ENCODE peak calls at places on chromosomes 12 and 14, in eight cellular contexts. W, R, A, U, B, K, Y and P are unnamed samples.
A peak's percentile ranks its signal among the peaks of the same experiment; 100 is the strongest.

GRCh38 chr14:65269732-65270131 is 142.8 kb upstream of the FUT8 start:
- DNase-seq in W (no peak), R (no peak), A (no peak), U (no peak), B (no peak), K (no peak), Y (no peak), P (no peak)

GRCh38 chr12:45502481-45502880 is 227.0 kb upstream of the ARID2 start:
- DNase-seq in W (no peak), R (no peak), A (no peak), U (no peak), B (no peak), K (no peak), Y (no peak), P (no peak)

GRCh38 chr14:81268016-81268416 is 47.3 kb upstream of the GTF2A1 start:
- DNase-seq in W (no peak), R (no peak), A (no peak), U (no peak), B (no peak), K (no peak), Y (no peak), P (peak; percentile 10)

GRCh38 chr14:103129301-103130016 is 6.2 kb downstream of the TNFAIP2 start:
- DNase-seq in W (no peak), R (peak; percentile 41), A (no peak), U (no peak), B (no peak), K (no peak), Y (no peak), P (no peak)

GRCh38 chr14:45199246-45199645 is 53.8 kb downstream of the MIS18BP1 start:
- DNase-seq in W (no peak), R (no peak), A (no peak), U (no peak), B (no peak), K (no peak), Y (no peak), P (no peak)

GRCh38 chr12:10562306-10562933 is 51.0 kb downstream of the MAGOHB start:
- DNase-seq in W (no peak), R (peak; percentile 20), A (no peak), U (peak; percentile 72), B (no peak), K (no peak), Y (no peak), P (peak; percentile 62)

GRCh38 chr12:46459881-46460545 is 87.4 kb upstream of the SLC38A2 start:
- DNase-seq in W (no peak), R (no peak), A (no peak), U (no peak), B (no peak), K (no peak), Y (no peak), P (no peak)

GRCh38 chr12:79592865-79593264 is 97.9 kb downstream of the PAWR start:
- DNase-seq in W (no peak), R (no peak), A (no peak), U (no peak), B (no peak), K (no peak), Y (no peak), P (no peak)

GRCh38 chr12:47851303-47851952 is 31.7 kb upstream of the HDAC7 start:
- DNase-seq in W (no peak), R (no peak), A (no peak), U (no peak), B (no peak), K (no peak), Y (no peak), P (no peak)

GRCh38 chr12:561116-561705 is 101.5 kb downstream of the B4GALNT3 start:
- DNase-seq in W (no peak), R (no peak), A (no peak), U (no peak), B (no peak), K (no peak), Y (no peak), P (no peak)
- H3K27ac ChIP-seq in W (no peak overlapping the region), R (no peak overlapping the region), A (no peak overlapping the region), U (no peak overlapping the region), B (no peak overlapping the region), K (no peak overlapping the region), Y (no peak overlapping the region), P (no peak overlapping the region)

DNA sequence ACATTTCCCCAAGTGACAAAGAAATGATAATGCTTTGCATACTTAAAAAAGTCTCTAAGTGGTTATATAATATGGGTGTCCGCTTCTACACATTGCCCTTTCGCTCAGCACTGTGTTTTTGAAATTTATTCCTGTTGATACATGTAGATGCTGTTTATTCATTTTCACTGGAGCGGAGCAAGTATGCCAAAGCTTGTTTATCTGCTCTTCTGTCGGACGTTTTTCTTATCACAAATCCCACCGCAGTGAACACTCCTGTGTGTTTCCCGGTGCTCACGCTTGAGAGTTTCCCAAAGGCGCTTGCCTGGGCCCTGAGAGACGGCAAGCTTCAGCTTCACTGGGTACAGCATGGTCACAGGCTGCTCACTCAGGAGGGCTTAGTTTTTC is 50.2 kb downstream of the TPCN1 start:
- DNase-seq in W (no peak), R (no peak), A (no peak), U (no peak), B (no peak), K (no peak), Y (no peak), P (no peak)
- H3K27ac ChIP-seq in W (peak overlapping the region; percentile 89), R (peak overlapping the region; percentile 81), A (peak overlapping the region; percentile 69), U (no peak overlapping the region), B (peak overlapping the region; percentile 92), K (peak overlapping the region; percentile 61), Y (peak overlapping the region; percentile 84), P (no peak overlapping the region)

GRCh38 chr14:99600232-99600888 is 3.6 kb downstream of the CCDC85C start:
- DNase-seq in W (no peak), R (no peak), A (no peak), U (no peak), B (no peak), K (no peak), Y (no peak), P (no peak)
- H3K27ac ChIP-seq in W (no peak overlapping the region), R (peak overlapping the region; percentile 5), A (no peak overlapping the region), U (no peak overlapping the region), B (no peak overlapping the region), K (peak overlapping the region; percentile 28), Y (no peak overlapping the region), P (no peak overlapping the region)

GRCh38 chr12:72679147-72679757 is 407.1 kb downstream of the TRHDE start:
- DNase-seq in W (no peak), R (no peak), A (no peak), U (no peak), B (no peak), K (no peak), Y (no peak), P (no peak)

GRCh38 chr12:72673853-72674252 is 401.7 kb downstream of the TRHDE start:
- DNase-seq in W (no peak), R (no peak), A (no peak), U (no peak), B (no peak), K (no peak), Y (no peak), P (no peak)

GRCh38 chr12:72681028-72681427 is 408.9 kb downstream of the TRHDE start:
- DNase-seq in W (no peak), R (no peak), A (no peak), U (no peak), B (no peak), K (no peak), Y (no peak), P (no peak)

DNA sequence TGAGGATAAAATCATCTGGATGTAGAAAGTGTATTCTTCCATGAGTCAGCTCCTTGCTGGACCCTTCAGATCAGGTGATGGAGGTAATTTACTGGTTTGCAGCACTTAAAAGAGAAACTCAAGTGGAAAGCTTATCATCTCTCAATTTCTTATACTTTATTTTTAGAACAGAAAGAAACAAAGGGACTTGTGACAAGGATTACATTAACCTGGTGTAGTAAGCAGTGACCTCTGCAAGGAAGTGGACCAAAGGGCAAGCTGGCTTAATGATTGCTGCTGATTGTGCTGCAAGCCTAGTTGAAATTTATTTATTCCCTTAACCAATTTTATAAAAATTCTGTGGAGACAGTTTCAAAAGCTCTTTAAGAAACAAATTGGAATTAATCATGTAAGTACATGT is 405.0 kb downstream of the TRHDE start:
- DNase-seq in W (no peak), R (no peak), A (no peak), U (no peak), B (no peak), K (no peak), Y (no peak), P (no peak)
- H3K27ac ChIP-seq in W (no peak overlapping the region), R (no peak overlapping the region), A (no peak overlapping the region), U (no peak overlapping the region), B (no peak overlapping the region), K (no peak overlapping the region), Y (no peak overlapping the region), P (no peak overlapping the region)

GRCh38 chr12:3945671-3946070 is 72.5 kb upstream of the PARP11 start:
- DNase-seq in W (no peak), R (no peak), A (no peak), U (no peak), B (no peak), K (no peak), Y (no peak), P (no peak)
- H3K27ac ChIP-seq in W (no peak overlapping the region), R (no peak overlapping the region), A (no peak overlapping the region), U (no peak overlapping the region), B (no peak overlapping the region), K (no peak overlapping the region), Y (no peak overlapping the region), P (no peak overlapping the region)

GRCh38 chr12:125214289-125214688 is 149.1 kb downstream of the AACS start:
- DNase-seq in W (no peak), R (no peak), A (no peak), U (no peak), B (no peak), K (no peak), Y (no peak), P (no peak)

GRCh38 chr12:125220404-125221273 is 155.4 kb downstream of the AACS start:
- DNase-seq in W (no peak), R (no peak), A (no peak), U (no peak), B (no peak), K (peak; percentile 82), Y (no peak), P (no peak)

GRCh38 chr12:125218952-125219351 is 153.7 kb downstream of the AACS start:
- DNase-seq in W (no peak), R (no peak), A (no peak), U (no peak), B (no peak), K (no peak), Y (no peak), P (no peak)

GRCh38 chr12:125216720-125217119 is 151.5 kb downstream of the AACS start:
- DNase-seq in W (no peak), R (no peak), A (no peak), U (no peak), B (no peak), K (no peak), Y (no peak), P (no peak)

GRCh38 chr12:125217308-125217707 is 152.1 kb downstream of the AACS start:
- DNase-seq in W (no peak), R (no peak), A (no peak), U (no peak), B (no peak), K (no peak), Y (no peak), P (no peak)
- H3K27ac ChIP-seq in W (no peak overlapping the region), R (no peak overlapping the region), A (no peak overlapping the region), U (no peak overlapping the region), B (no peak overlapping the region), K (no peak overlapping the region), Y (no peak overlapping the region), P (no peak overlapping the region)

DNA sequence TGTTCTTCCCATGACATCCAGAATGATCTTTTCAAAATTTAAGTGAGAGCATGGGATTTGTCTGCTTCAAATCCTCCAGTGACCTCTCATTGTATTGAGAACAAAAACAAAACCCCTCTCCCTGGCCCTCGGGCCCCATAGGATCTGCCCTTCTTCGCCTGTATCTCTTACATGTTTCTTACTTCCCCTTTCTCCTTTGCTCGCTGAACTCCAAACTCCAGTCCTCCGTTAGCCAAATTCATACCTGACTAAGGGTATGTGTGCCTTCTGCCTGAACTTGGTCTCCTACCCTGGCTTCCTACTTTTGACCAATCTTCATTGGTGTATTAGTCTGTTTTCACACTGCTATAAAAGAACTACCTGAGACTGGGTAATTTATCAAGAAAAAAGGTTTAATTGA is 13.2 kb upstream of the TSPAN11 start:
- DNase-seq in W (no peak), R (no peak), A (no peak), U (no peak), B (no peak), K (no peak), Y (peak; percentile 25), P (no peak)
- H3K27ac ChIP-seq in W (no peak overlapping the region), R (no peak overlapping the region), A (no peak overlapping the region), U (no peak overlapping the region), B (no peak overlapping the region), K (no peak overlapping the region), Y (no peak overlapping the region), P (no peak overlapping the region)